ENCODE peak calls at places on chromosomes 5 and 9, in four cellular contexts. One of them, this sample, is unnamed.
A peak's percentile ranks its signal among the peaks of the same experiment; 100 is the strongest.

GRCh38 chr5:141149812-141150211 is at the start of gene PCDHB6:
- DNase-seq in T-helper 9 cell: no peak
- DNase-seq in pons: no peak
- DNase-seq in activated effector memory CD4-positive, alpha-beta T cell treated with Interleukin-2 at 50 U/mL for 16 hours: no peak
- DNase-seq in this sample: no peak

GRCh38 chr9:71748280-71748743 is 20.0 kb downstream of the CEMIP2 start:
- DNase-seq in T-helper 9 cell: no peak
- DNase-seq in pons: no peak
- DNase-seq in activated effector memory CD4-positive, alpha-beta T cell treated with Interleukin-2 at 50 U/mL for 16 hours: no peak
- DNase-seq in this sample: no peak

GRCh38 chr9:121690316-121690715 is 38.9 kb downstream of the DAB2IP start:
- DNase-seq in T-helper 9 cell: no peak
- DNase-seq in pons: no peak
- DNase-seq in activated effector memory CD4-positive, alpha-beta T cell treated with Interleukin-2 at 50 U/mL for 16 hours: no peak
- DNase-seq in this sample: no peak

GRCh38 chr5:116953251-116953934 is 378.8 kb upstream of the SEMA6A start:
- DNase-seq in T-helper 9 cell: no peak
- DNase-seq in pons: peak; percentile 94
- DNase-seq in activated effector memory CD4-positive, alpha-beta T cell treated with Interleukin-2 at 50 U/mL for 16 hours: no peak
- DNase-seq in this sample: no peak

GRCh38 chr9:137241490-137242328 is 622 bp downstream of the TUBB4B start:
- DNase-seq in T-helper 9 cell: peak; percentile 64
- DNase-seq in pons: no peak
- DNase-seq in activated effector memory CD4-positive, alpha-beta T cell treated with Interleukin-2 at 50 U/mL for 16 hours: peak; percentile 66
- DNase-seq in this sample: no peak

GRCh38 chr5:139273572-139274264 is 19.8 kb upstream of the MATR3 start:
- DNase-seq in T-helper 9 cell: peak; percentile 81
- DNase-seq in pons: peak; percentile 89
- DNase-seq in activated effector memory CD4-positive, alpha-beta T cell treated with Interleukin-2 at 50 U/mL for 16 hours: peak; percentile 83
- DNase-seq in this sample: peak; percentile 68

GRCh38 chr9:125407974-125408900 is 146.6 kb downstream of the GAPVD1 start:
- DNase-seq in T-helper 9 cell: peak; percentile 71
- DNase-seq in pons: peak; percentile 9
- DNase-seq in activated effector memory CD4-positive, alpha-beta T cell treated with Interleukin-2 at 50 U/mL for 16 hours: peak; percentile 60
- DNase-seq in this sample: peak; percentile 85

GRCh38 chr9:136535070-136535469 is 10.8 kb downstream of the NOTCH1 start:
- DNase-seq in T-helper 9 cell: no peak
- DNase-seq in pons: no peak
- DNase-seq in activated effector memory CD4-positive, alpha-beta T cell treated with Interleukin-2 at 50 U/mL for 16 hours: no peak
- DNase-seq in this sample: no peak

GRCh38 chr9:7901676-7902075 is 102.1 kb upstream of the DMAC1 start:
- DNase-seq in T-helper 9 cell: no peak
- DNase-seq in pons: no peak
- DNase-seq in activated effector memory CD4-positive, alpha-beta T cell treated with Interleukin-2 at 50 U/mL for 16 hours: no peak
- DNase-seq in this sample: no peak